ENCODE peak calls at places on chromosome 10, in five cellular contexts. R, W, P, N and F are unnamed samples.

GRCh38 chr10:86815035-86815617 is 58.7 kb downstream of the BMPR1A start:
- DNase-seq in R (peak), N (no peak), P (no peak), W (no peak), F (no peak)

GRCh38 chr10:87915989-87916388 is 52.6 kb downstream of the PTEN start:
- DNase-seq in P (no peak), R (peak), W (no peak), N (no peak), F (no peak)

GRCh38 chr10:114719311-114719710 is 61.2 kb upstream of the ABLIM1 start:
- DNase-seq in W (no peak), P (no peak), N (no peak), R (no peak), F (no peak)

GRCh38 chr10:124647421-124648130 is 96.6 kb downstream of the FAM53B start:
- DNase-seq in W (peak), N (peak), P (peak), R (peak), F (peak)

GRCh38 chr10:72712136-72712535 is 20.2 kb downstream of the MCU start:
- DNase-seq in R (peak), N (no peak), P (no peak), W (no peak), F (no peak)

GRCh38 chr10:28719789-28720436 is 42.6 kb downstream of the BAMBI start:
- DNase-seq in N (no peak), P (no peak), R (peak), W (no peak), F (no peak)

GRCh38 chr10:112701528-112702295 is 248.3 kb upstream of the TCF7L2 start:
- DNase-seq in P (no peak), R (no peak), N (no peak), W (no peak), F (no peak)

GRCh38 chr10:17147884-17148494 is 18.4 kb upstream of the CUBN start:
- DNase-seq in P (no peak), R (peak), N (no peak), W (no peak), F (no peak)

GRCh38 chr10:131819241-131820072 is 81.4 kb upstream of the PPP2R2D start:
- DNase-seq in W (no peak), R (no peak), P (no peak), N (no peak), F (no peak)

GRCh38 chr10:118251791-118252190 is 90.3 kb downstream of the FAM204A start:
- DNase-seq in N (no peak), P (no peak), R (no peak), W (no peak), F (no peak)

GRCh38 chr10:124911124-124912051 is 30.5 kb upstream of the ZRANB1 start:
- DNase-seq in P (no peak), W (no peak), N (no peak), R (peak), F (no peak)

GRCh38 chr10:69642747-69643146 is 12.7 kb downstream of the FAM241B start:
- DNase-seq in W (no peak), R (no peak), N (no peak), P (no peak), F (no peak)

DNA sequence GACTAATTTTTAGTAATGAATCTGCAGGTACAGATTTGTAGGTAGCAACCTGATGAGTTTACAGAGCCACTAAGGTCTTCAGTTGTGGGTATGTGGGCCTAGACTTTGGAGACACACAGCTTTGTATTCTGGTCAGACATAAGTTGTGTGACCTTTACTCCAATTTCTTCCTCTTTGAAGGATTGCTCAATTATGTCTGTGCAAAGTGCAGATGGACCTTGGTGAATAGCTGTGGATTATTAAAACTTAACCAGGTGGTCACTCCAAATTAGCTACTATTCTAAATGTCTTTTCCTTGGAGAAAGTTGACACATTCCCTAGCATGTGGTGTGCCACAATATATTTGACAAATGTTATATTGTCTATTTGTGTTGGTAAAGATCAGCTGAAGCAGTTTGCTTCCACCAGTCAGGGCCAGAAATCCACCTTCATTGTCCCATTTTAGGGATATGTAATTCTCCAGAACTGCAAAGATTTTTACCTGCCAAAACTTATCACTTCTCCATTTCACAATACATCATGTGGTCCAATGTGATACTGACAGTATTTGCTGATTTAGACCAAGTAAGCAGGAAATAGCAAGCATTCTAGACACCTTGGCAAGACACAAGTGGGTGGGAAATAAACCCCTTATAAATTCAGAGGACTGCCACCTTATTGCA is 18.4 kb upstream of the LIPA start:
- DNase-seq in N (no peak), P (no peak), R (no peak), W (no peak), F (no peak)
- TF ChIP-seq CTCF in N (no peak), P (no peak), R (no peak), W (no peak), F (no peak)

DNA sequence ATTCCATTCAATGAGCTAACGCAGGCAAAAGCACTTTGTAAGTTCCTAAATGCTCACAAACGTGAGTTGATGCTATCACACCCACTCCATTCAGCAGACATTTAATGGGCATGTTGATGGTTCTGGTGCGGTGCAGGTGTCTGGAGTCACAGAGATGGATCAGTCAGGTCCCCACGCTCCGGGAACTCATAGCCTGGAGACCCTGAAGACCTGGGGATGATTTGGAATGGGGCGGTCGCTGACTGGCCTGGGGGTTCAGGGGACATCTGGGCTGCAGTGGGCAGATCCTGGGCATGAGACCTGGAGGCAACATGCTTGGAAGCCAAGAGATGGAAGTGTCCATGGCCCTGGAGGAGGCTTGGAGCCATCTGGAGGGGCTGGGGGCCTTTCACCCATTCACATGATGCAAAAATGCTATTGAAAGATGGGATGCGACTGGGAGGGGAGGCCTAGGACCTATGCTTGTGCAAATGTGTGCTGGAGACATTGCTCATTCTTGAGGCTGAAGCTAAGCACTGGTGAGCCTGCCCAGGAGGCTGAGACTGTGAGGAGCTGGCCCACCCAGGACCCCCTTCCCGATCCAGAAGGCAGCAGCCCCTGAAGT is 522.6 kb downstream of the GLRX3 start:
- DNase-seq in R (no peak), P (no peak), W (no peak), N (no peak), F (no peak)
- TF ChIP-seq CTCF in R (no peak), P (no peak), W (no peak), N (no peak), F (no peak)

DNA sequence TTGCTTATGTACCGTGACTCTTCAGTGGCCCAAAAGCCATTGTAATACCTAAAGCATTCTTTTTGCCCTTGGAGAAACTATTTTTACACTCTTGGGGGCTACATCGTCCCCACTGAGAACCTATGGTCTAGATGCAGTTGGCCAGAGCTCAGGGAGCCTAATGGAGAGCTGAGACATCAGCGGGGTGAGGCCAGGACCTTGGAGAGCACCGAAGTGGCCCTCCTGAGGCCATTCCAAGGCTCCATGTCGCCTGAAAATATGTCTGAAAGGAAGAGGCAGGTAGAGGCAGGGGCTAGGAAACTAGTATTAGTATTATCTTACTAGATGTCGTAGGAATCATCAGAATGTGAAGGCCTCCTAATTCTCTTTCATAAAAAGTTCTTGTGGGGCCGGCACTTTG is 4.9 kb downstream of the PKD2L1 start:
- DNase-seq in R (no peak), P (peak), N (no peak), W (no peak), F (no peak)
- TF ChIP-seq CTCF in R (no peak), P (no peak), N (no peak), W (no peak), F (no peak)

DNA sequence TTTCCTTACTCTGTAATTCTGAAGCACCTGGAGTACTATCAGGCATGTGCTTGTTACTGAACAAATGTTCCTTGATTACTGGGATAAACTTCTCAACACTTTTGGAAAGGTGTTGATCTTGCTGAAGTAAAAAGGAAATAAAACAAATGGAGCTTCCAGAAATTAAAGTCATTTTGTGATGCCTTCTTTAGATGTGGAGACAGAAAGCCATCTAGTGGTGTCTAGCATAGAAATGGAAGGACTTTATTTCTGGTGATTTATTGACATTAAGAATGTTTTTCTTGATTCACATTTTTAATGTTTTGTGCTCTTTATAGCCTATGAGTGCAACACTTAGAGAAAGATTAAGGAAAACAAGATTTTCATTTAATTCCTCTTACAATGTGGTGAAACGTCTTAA is 1.4 kb downstream of the SFR1 start:
- DNase-seq in P (no peak), N (no peak), R (peak), W (peak), F (no peak)
- TF ChIP-seq CTCF in P (no peak), N (no peak), R (peak), W (peak), F (no peak)

GRCh38 chr10:32713560-32713959 is 244.5 kb downstream of the ITGB1 start:
- DNase-seq in N (no peak), R (no peak), W (no peak), P (no peak), F (no peak)
- TF ChIP-seq CTCF in N (no peak), R (peak), W (no peak), P (no peak), F (no peak)

GRCh38 chr10:57593983-57594573 is 673.6 kb downstream of the IPMK start:
- DNase-seq in W (no peak), N (no peak), R (no peak), P (no peak), F (no peak)
- TF ChIP-seq CTCF in W (no peak), N (no peak), R (no peak), P (peak), F (no peak)

DNA sequence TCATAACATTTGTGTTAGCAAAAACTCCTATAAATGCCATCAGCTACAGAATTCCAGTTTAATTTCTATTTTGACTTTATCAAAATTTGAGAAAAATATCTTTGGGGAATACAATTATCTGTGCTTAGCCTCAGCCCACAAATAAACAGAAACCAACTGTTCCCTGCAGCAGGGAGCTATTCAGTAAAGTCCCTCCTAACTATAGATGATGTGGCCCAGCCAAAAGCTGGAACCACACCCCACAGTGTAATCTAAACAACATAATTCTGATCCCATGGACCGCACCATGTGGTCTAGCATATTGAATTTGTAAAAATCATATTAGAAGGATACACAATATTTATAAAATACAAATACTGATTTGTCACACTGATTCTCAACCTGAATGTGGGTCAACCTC is 68.2 kb upstream of the MGMT start:
- DNase-seq in N (no peak), P (no peak), R (no peak), W (no peak), F (no peak)
- TF ChIP-seq CTCF in N (no peak), P (no peak), R (no peak), W (no peak), F (no peak)